ENCODE peak calls at places on chromosomes 2 and 18, in nine cellular contexts. L is GM10248, Z is fibroblast of pulmonary artery, X is erythroblast, E is RWPE1, P is hepatic stellate cell, I is HT1080, G is glomerular endothelial cell, M is natural killer cell. C is an unnamed sample.

GRCh38 chr2:66512626-66513025 is 77.7 kb downstream of the MEIS1 start:
- DNase-seq in G (no peak), I (no peak), P (no peak), E (no peak), X (no peak), Z (no peak), M (no peak), L (no peak), C (no peak)

GRCh38 chr2:12057436-12058166 is 311.2 kb downstream of the LPIN1 start:
- DNase-seq in Z (no peak), L (peak; percentile 34), M (peak; percentile 76), G (no peak), X (no peak), I (peak; percentile 91), P (no peak), E (no peak), C (no peak)

GRCh38 chr18:76721207-76721996 is 101.0 kb upstream of the ZNF236 start:
- DNase-seq in M (no peak), E (no peak), L (no peak), P (no peak), Z (no peak), X (no peak), I (no peak), G (no peak), C (no peak)

GRCh38 chr2:233807966-233808892 is 30.1 kb downstream of the MROH2A start:
- DNase-seq in X (no peak), P (no peak), E (no peak), I (no peak), L (no peak), M (peak; percentile 13), Z (no peak), G (no peak), C (no peak)

GRCh38 chr2:241808051-241808450 is 942 bp upstream of the NEU4 start:
- DNase-seq in L (no peak), Z (no peak), X (no peak), I (no peak), M (no peak), G (no peak), P (peak; percentile 14), E (no peak), C (no peak)

GRCh38 chr2:197309369-197310231 is 980 bp downstream of the ANKRD44 start:
- DNase-seq in Z (no peak), P (no peak), X (peak; percentile 15), L (no peak), I (no peak), M (peak; percentile 49), G (no peak), E (no peak), C (no peak)

GRCh38 chr2:46236006-46236875 is 61.0 kb upstream of the EPAS1 start:
- DNase-seq in X (no peak), P (no peak), Z (no peak), L (no peak), M (no peak), G (no peak), E (no peak), I (no peak), C (no peak)

GRCh38 chr18:49691177-49691608 is 122.1 kb downstream of the ACAA2 start:
- DNase-seq in M (no peak), E (peak; percentile 61), G (peak; percentile 42), L (no peak), Z (peak; percentile 95), P (peak; percentile 70), X (no peak), I (peak; percentile 95), C (no peak)

GRCh38 chr2:230751062-230751461 is 38.4 kb downstream of the CAB39 start:
- DNase-seq in G (no peak), L (no peak), M (no peak), P (no peak), E (peak; percentile 53), X (no peak), Z (peak; percentile 76), I (peak; percentile 61), C (no peak)

GRCh38 chr2:240817496-240818292 is 2.3 kb downstream of the KIF1A start:
- DNase-seq in L (no peak), E (no peak), M (no peak), I (no peak), G (no peak), Z (no peak), P (no peak), X (no peak), C (no peak)

GRCh38 chr2:239273280-239274234 is 127.3 kb downstream of the HDAC4 start:
- DNase-seq in X (no peak), L (no peak), G (no peak), I (no peak), P (no peak), Z (no peak), E (no peak), M (no peak), C (no peak)

GRCh38 chr2:71796174-71796592 is 342.8 kb downstream of the DYSF start:
- DNase-seq in Z (no peak), G (no peak), I (peak; percentile 67), E (peak; percentile 26), L (no peak), P (peak; percentile 70), M (no peak), X (no peak), C (no peak)

GRCh38 chr2:26018184-26018716 is 15.6 kb upstream of the RAB10 start:
- DNase-seq in I (peak; percentile 92), P (peak; percentile 89), G (no peak), L (no peak), E (peak; percentile 96), X (peak; percentile 79), M (no peak), Z (peak; percentile 88), C (peak; percentile 21)

GRCh38 chr2:37779611-37780010 is 108.2 kb upstream of the CDC42EP3 start:
- DNase-seq in G (no peak), Z (no peak), X (no peak), P (no peak), E (no peak), L (no peak), I (no peak), M (no peak), C (no peak)

C was measured in NCI-H2029.